ENCODE peak calls at places on chromosome 1, in six cellular contexts. V is choroid plexus epithelial cell, U is NAMALWA, G is DMS53, D is Right ventricle myocardium superior, W is Caco-2. P is an unnamed sample.

GRCh38 chr1:210328746-210329488 is at the start of gene HHAT:
- DNase-seq in V (peak), U (no peak), G (peak), D (peak), W (peak), P (peak)

GRCh38 chr1:68815632-68816031 is 318.8 kb upstream of the DEPDC1 start:
- DNase-seq in V (no peak), U (no peak), G (peak), D (no peak), W (no peak), P (no peak)

GRCh38 chr1:61403863-61404615 is 320.9 kb downstream of the TM2D1 start:
- DNase-seq in V (peak), U (no peak), G (no peak), D (no peak), W (no peak), P (no peak)

GRCh38 chr1:108124622-108125311 is 75.4 kb downstream of the SLC25A24 start:
- DNase-seq in V (no peak), U (no peak), G (no peak), D (no peak), W (no peak), P (no peak)

GRCh38 chr1:52943876-52944275 is 16.8 kb downstream of the SCP2 start:
- DNase-seq in V (no peak), U (no peak), G (no peak), D (no peak), W (no peak), P (no peak)

GRCh38 chr1:45430486-45430885 is 60.5 kb downstream of the TESK2 start:
- DNase-seq in V (no peak), U (no peak), G (no peak), D (no peak), W (no peak), P (no peak)

GRCh38 chr1:22633697-22634463 is 2.5 kb upstream of the C1QA start:
- DNase-seq in V (no peak), U (no peak), G (no peak), D (no peak), W (no peak), P (no peak)

GRCh38 chr1:243784506-243784905 is 65.5 kb downstream of the AKT3 start:
- DNase-seq in V (no peak), U (no peak), G (no peak), D (no peak), W (no peak), P (no peak)

GRCh38 chr1:180953291-180953747 is 40.6 kb downstream of the KIAA1614 start:
- DNase-seq in V (no peak), U (no peak), G (peak), D (no peak), W (no peak), P (no peak)

GRCh38 chr1:162141273-162142023 is 72.0 kb downstream of the NOS1AP start:
- DNase-seq in V (peak), U (no peak), G (no peak), D (no peak), W (no peak), P (no peak)

P was measured in left ventricle myocardium superior.